ENCODE peak calls at places on chromosomes 3 and 15, in nine cellular contexts. V is epithelial cell of esophagus, Q is PC-3, A is HFF-Myc, Z is GM13976, O is mammary epithelial cell, M is natural killer cell, B is transverse colon, X is upper lobe of right lung. T is an unnamed sample.

GRCh38 chr3:59607628-59608027 is 557.8 kb upstream of the CFAP20DC start:
- DNase-seq in A (no peak), M (no peak), Z (no peak), B (no peak), Q (peak), O (no peak), X (no peak), V (peak), T (peak)

GRCh38 chr3:182259579-182259978 is 533.7 kb upstream of the ATP11B start:
- DNase-seq in B (no peak), V (no peak), X (no peak), M (no peak), A (no peak), Z (no peak), O (no peak), Q (no peak), T (no peak)

GRCh38 chr15:31485431-31485830 is 158.8 kb downstream of the KLF13 start:
- DNase-seq in X (no peak), Z (no peak), O (no peak), V (no peak), M (no peak), A (no peak), Q (no peak), B (no peak), T (no peak)

GRCh38 chr3:38585791-38586420 is 63.6 kb downstream of the SCN5A start:
- DNase-seq in V (no peak), Q (no peak), Z (no peak), X (peak), M (peak), A (no peak), B (peak), O (no peak), T (no peak)

GRCh38 chr3:137692803-137693431 is 71.2 kb upstream of the SOX14 start:
- DNase-seq in M (no peak), Q (peak), Z (peak), B (no peak), X (peak), O (peak), V (peak), A (no peak), T (peak)

GRCh38 chr3:190883973-190884832 is 21.7 kb upstream of the GMNC start:
- DNase-seq in X (no peak), Q (peak), M (no peak), V (peak), O (peak), Z (peak), A (peak), B (peak), T (peak)

GRCh38 chr15:77504310-77504709 is 83.6 kb downstream of the HMG20A start:
- DNase-seq in Z (no peak), V (no peak), A (no peak), O (no peak), Q (no peak), B (peak), X (peak), M (no peak), T (peak)

GRCh38 chr3:16369885-16370284 is 104.9 kb downstream of the OXNAD1 start:
- DNase-seq in B (no peak), M (no peak), X (no peak), O (no peak), A (no peak), Z (no peak), V (peak), Q (no peak), T (no peak)

GRCh38 chr15:59591372-59591771 is 20.2 kb upstream of the GCNT3 start:
- DNase-seq in A (no peak), B (no peak), Q (no peak), O (no peak), Z (no peak), X (no peak), M (no peak), V (no peak), T (no peak)

GRCh38 chr3:58963928-58964497 is 85.8 kb downstream of the CFAP20DC start:
- DNase-seq in O (no peak), V (no peak), A (no peak), Z (no peak), X (no peak), Q (no peak), B (no peak), M (no peak), T (no peak)

GRCh38 chr3:99678023-99678422 is 39.6 kb downstream of the COL8A1 start:
- DNase-seq in Z (no peak), Q (peak), M (no peak), B (no peak), O (peak), A (peak), X (no peak), V (peak), T (peak)

GRCh38 chr3:174125267-174125844 is 727.8 kb downstream of the NLGN1 start:
- DNase-seq in V (peak), A (peak), Z (peak), O (peak), X (no peak), Q (peak), M (no peak), B (no peak), T (peak)
- TF ChIP-seq CTCF in V (peak), A (peak), Z (peak), O (peak), X (peak), Q (peak), M (no peak), B (no peak), T (peak)

GRCh38 chr3:195003893-195004289 is 267.1 kb downstream of the XXYLT1 start:
- DNase-seq in Z (no peak), B (no peak), Q (no peak), X (peak), V (no peak), O (no peak), A (no peak), M (no peak), T (no peak)

GRCh38 chr3:195003006-195003892 is 267.7 kb downstream of the XXYLT1 start:
- DNase-seq in Q (no peak), O (no peak), A (no peak), M (no peak), V (peak), Z (no peak), X (peak), B (peak), T (peak)

GRCh38 chr3:195004512-195005250 is 266.3 kb downstream of the XXYLT1 start:
- DNase-seq in X (peak), Z (no peak), O (no peak), B (no peak), M (no peak), V (no peak), A (no peak), Q (no peak), T (no peak)

GRCh38 chr3:195001261-195001660 is 269.7 kb downstream of the XXYLT1 start:
- DNase-seq in Q (no peak), B (no peak), Z (no peak), A (no peak), M (no peak), X (peak), O (no peak), V (no peak), T (no peak)

GRCh38 chr3:195001961-195002861 is 268.7 kb downstream of the XXYLT1 start:
- DNase-seq in X (peak), B (peak), Q (peak), Z (peak), O (peak), V (peak), M (no peak), A (peak), T (peak)
- TF ChIP-seq CTCF in X (peak), B (peak), Q (peak), Z (peak), O (peak), V (peak), M (no peak), A (peak), T (no peak)

GRCh38 chr3:155327430-155327829 is 33.9 kb upstream of the STRIT1 start:
- DNase-seq in M (no peak), O (no peak), Q (no peak), A (no peak), X (no peak), V (no peak), Z (no peak), B (no peak), T (no peak)

GRCh38 chr3:155326901-155327300 is 33.4 kb upstream of the STRIT1 start:
- DNase-seq in B (no peak), A (no peak), Q (no peak), O (no peak), X (no peak), V (no peak), M (no peak), Z (no peak), T (peak)

GRCh38 chr3:155323063-155323666 is 29.7 kb upstream of the STRIT1 start:
- DNase-seq in X (no peak), Q (peak), V (peak), B (peak), Z (peak), O (peak), M (no peak), A (peak), T (peak)

GRCh38 chr3:155326249-155326648 is 32.8 kb upstream of the STRIT1 start:
- DNase-seq in B (no peak), O (no peak), Z (no peak), Q (no peak), A (no peak), X (no peak), M (no peak), V (no peak), T (no peak)

GRCh38 chr3:155325263-155325835 is 31.9 kb upstream of the STRIT1 start:
- DNase-seq in O (no peak), Z (no peak), M (no peak), V (no peak), A (no peak), B (no peak), X (no peak), Q (peak), T (no peak)
- TF ChIP-seq CTCF in O (no peak), Z (no peak), M (no peak), V (no peak), A (peak), B (no peak), X (no peak), Q (peak), T (no peak)

DNA sequence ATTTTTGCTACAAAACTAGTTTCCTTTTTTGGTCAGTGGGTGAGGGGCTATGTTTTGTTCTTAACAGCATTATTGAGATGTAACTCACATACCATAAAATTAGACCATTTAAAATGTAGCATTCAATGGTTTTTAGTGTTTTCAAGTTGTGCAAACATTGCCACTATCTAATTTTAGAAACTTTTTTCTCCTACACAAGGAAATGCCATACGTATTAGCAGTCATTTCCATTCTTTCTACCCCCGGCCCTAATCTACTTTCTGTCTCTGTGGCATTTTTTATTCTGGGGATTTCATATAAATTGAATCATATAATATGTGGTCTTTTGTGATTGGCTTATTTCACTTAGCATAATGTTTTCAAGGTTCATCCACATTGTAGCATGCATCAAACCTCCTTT is 55.0 kb upstream of the TIPARP start:
- DNase-seq in V (no peak), A (no peak), M (no peak), Z (no peak), O (no peak), Q (no peak), X (no peak), B (no peak), T (no peak)
- TF ChIP-seq CTCF in V (no peak), A (no peak), M (no peak), Z (no peak), O (no peak), Q (no peak), X (no peak), B (no peak), T (no peak)